ENCODE peak calls at places on chromosomes 3 and 15, in four cellular contexts. One of them, this sample, is unnamed.

GRCh38 chr3:145124886-145125285 is 1036.1 kb downstream of the PLOD2 start:
- DNase-seq in osteocyte: no peak
- DNase-seq in GM10248: no peak
- DNase-seq in mesothelial cell of epicardium: no peak
- DNase-seq in this sample: no peak

GRCh38 chr15:77457619-77458265 is 37.1 kb downstream of the HMG20A start:
- DNase-seq in osteocyte: no peak
- DNase-seq in GM10248: no peak
- DNase-seq in mesothelial cell of epicardium: no peak
- DNase-seq in this sample: no peak

GRCh38 chr3:129768728-129769127 is 124.8 kb downstream of the TMCC1 start:
- DNase-seq in osteocyte: no peak
- DNase-seq in GM10248: no peak
- DNase-seq in mesothelial cell of epicardium: no peak
- DNase-seq in this sample: no peak

GRCh38 chr3:27591811-27592210 is 107.6 kb upstream of the SLC4A7 start:
- DNase-seq in osteocyte: no peak
- DNase-seq in GM10248: no peak
- DNase-seq in mesothelial cell of epicardium: no peak
- DNase-seq in this sample: no peak

GRCh38 chr15:70906842-70907241 is 14.2 kb downstream of the LRRC49 start:
- DNase-seq in osteocyte: no peak
- DNase-seq in GM10248: no peak
- DNase-seq in mesothelial cell of epicardium: no peak
- DNase-seq in this sample: no peak

GRCh38 chr15:39731266-39731665 is 51.4 kb downstream of the FSIP1 start:
- DNase-seq in osteocyte: no peak
- DNase-seq in GM10248: no peak
- DNase-seq in mesothelial cell of epicardium: no peak
- DNase-seq in this sample: no peak

GRCh38 chr3:124791142-124791541 is 60.9 kb downstream of the UMPS start:
- DNase-seq in osteocyte: no peak
- DNase-seq in GM10248: no peak
- DNase-seq in mesothelial cell of epicardium: no peak
- DNase-seq in this sample: no peak

GRCh38 chr3:168040624-168041208 is 55.0 kb downstream of the GOLIM4 start:
- DNase-seq in osteocyte: no peak
- DNase-seq in GM10248: peak; percentile 26
- DNase-seq in mesothelial cell of epicardium: no peak
- DNase-seq in this sample: no peak

GRCh38 chr3:57694146-57694545 is 1.3 kb upstream of the DENND6A start:
- DNase-seq in osteocyte: peak; percentile 27
- DNase-seq in GM10248: no peak
- DNase-seq in mesothelial cell of epicardium: no peak
- DNase-seq in this sample: no peak

GRCh38 chr3:57691411-57692133 is 1.3 kb downstream of the DENND6A start:
- DNase-seq in osteocyte: peak; percentile 46
- DNase-seq in GM10248: no peak
- DNase-seq in mesothelial cell of epicardium: no peak
- DNase-seq in this sample: no peak

GRCh38 chr3:57696861-57697321 is 4.0 kb upstream of the DENND6A start:
- DNase-seq in osteocyte: peak; percentile 15
- DNase-seq in GM10248: no peak
- DNase-seq in mesothelial cell of epicardium: no peak
- DNase-seq in this sample: no peak

GRCh38 chr3:57689367-57690053 is 3.4 kb downstream of the DENND6A start:
- DNase-seq in osteocyte: peak; percentile 13
- DNase-seq in GM10248: no peak
- DNase-seq in mesothelial cell of epicardium: no peak
- DNase-seq in this sample: no peak

GRCh38 chr3:57692404-57693191 is at the start of gene DENND6A:
- DNase-seq in osteocyte: peak; percentile 98
- DNase-seq in GM10248: peak; percentile 99
- DNase-seq in mesothelial cell of epicardium: peak; percentile 94
- DNase-seq in this sample: peak; percentile 83
- TF ChIP-seq CTCF in osteocyte: no peak
- TF ChIP-seq CTCF in GM10248: no peak
- TF ChIP-seq CTCF in mesothelial cell of epicardium: no peak
- TF ChIP-seq CTCF in this sample: no peak

DNA sequence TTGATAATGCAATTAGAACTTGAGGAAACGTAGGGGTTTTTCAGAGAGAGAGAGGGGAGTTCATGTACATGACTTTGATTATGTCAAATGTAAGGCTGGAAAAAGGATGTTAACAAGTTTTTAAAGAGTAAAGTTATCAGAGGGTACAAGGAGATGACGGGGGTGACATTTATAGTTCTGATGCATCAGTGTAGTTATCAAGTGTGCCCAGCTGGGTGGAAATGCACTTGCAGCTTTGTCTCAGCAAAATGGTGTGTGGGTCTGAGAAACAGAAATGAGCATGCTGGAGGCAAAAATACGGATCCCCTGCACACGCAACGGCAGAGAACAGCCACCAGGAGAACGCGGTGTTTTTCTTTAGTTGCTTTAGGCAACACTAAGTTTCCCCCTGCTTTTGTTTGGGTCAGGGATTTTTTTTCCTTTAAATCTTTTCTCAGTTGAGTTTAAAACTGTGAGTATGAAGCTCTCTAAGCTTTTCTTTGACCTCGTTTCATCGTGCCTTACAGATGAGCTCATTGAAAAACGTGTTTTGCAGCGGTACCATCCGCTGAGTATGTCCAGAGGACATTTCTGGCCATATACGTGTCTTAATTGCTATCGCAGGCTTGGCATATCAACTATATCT is 205.4 kb downstream of the PDZRN3 start:
- DNase-seq in osteocyte: no peak
- DNase-seq in GM10248: no peak
- DNase-seq in mesothelial cell of epicardium: no peak
- DNase-seq in this sample: no peak
- TF ChIP-seq CTCF in osteocyte: no peak
- TF ChIP-seq CTCF in GM10248: no peak
- TF ChIP-seq CTCF in mesothelial cell of epicardium: peak; percentile 51
- TF ChIP-seq CTCF in this sample: peak; percentile 21

GRCh38 chr3:127889976-127890650 is 24.9 kb upstream of the KBTBD12 start:
- DNase-seq in osteocyte: no peak
- DNase-seq in GM10248: no peak
- DNase-seq in mesothelial cell of epicardium: no peak
- DNase-seq in this sample: no peak
- TF ChIP-seq CTCF in osteocyte: no peak
- TF ChIP-seq CTCF in GM10248: no peak
- TF ChIP-seq CTCF in mesothelial cell of epicardium: no peak
- TF ChIP-seq CTCF in this sample: no peak

GRCh38 chr3:78992830-78993229 is 775.0 kb downstream of the ROBO1 start:
- DNase-seq in osteocyte: no peak
- DNase-seq in GM10248: no peak
- DNase-seq in mesothelial cell of epicardium: no peak
- DNase-seq in this sample: no peak

GRCh38 chr3:78991656-78992055 is 776.1 kb downstream of the ROBO1 start:
- DNase-seq in osteocyte: no peak
- DNase-seq in GM10248: no peak
- DNase-seq in mesothelial cell of epicardium: no peak
- DNase-seq in this sample: no peak

GRCh38 chr3:78993375-78993774 is 774.4 kb downstream of the ROBO1 start:
- DNase-seq in osteocyte: no peak
- DNase-seq in GM10248: no peak
- DNase-seq in mesothelial cell of epicardium: no peak
- DNase-seq in this sample: no peak

GRCh38 chr3:78994174-78995027 is 773.4 kb downstream of the ROBO1 start:
- DNase-seq in osteocyte: no peak
- DNase-seq in GM10248: no peak
- DNase-seq in mesothelial cell of epicardium: no peak
- DNase-seq in this sample: no peak

DNA sequence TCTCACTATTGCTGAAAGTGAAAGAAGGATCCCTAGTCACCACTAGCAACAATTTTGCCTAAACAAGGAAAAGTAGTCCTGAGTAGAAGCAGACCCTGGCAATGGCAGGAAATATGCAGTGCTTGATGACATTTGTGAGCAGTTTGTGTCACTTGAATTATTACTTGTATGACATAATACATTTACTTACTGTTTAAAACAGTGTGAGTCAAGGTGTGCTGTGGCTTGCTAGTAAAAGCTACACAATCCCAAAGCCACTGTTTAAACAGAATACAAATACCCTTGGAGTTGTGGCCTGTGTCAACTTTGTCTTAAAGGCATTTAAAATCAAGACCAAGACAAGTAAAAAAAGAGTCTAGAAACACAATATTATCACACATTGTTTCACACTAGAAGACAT is 775.4 kb downstream of the ROBO1 start:
- DNase-seq in osteocyte: no peak
- DNase-seq in GM10248: no peak
- DNase-seq in mesothelial cell of epicardium: no peak
- DNase-seq in this sample: no peak
- TF ChIP-seq CTCF in osteocyte: no peak
- TF ChIP-seq CTCF in GM10248: no peak
- TF ChIP-seq CTCF in mesothelial cell of epicardium: no peak
- TF ChIP-seq CTCF in this sample: no peak